ENCODE peak calls at places on chromosomes 7 and 10, in eight cellular contexts. One of them, this sample, is unnamed.

GRCh38 chr10:23780331-23780730 is 341.5 kb downstream of the OTUD1 start:
- DNase-seq in HCT116: no peak
- DNase-seq in uterus: no peak
- DNase-seq in heart right ventricle: no peak
- DNase-seq in colonic mucosa: no peak
- DNase-seq in heart left ventricle: no peak
- DNase-seq in Panc1: no peak
- DNase-seq in IMR-90: no peak
- DNase-seq in this sample: no peak

GRCh38 chr10:3131098-3131497 is 41.5 kb downstream of the PITRM1 start:
- DNase-seq in colonic mucosa: no peak
- DNase-seq in IMR-90: peak; percentile 65
- DNase-seq in heart left ventricle: no peak
- DNase-seq in heart right ventricle: no peak
- DNase-seq in uterus: no peak
- DNase-seq in Panc1: no peak
- DNase-seq in HCT116: no peak
- DNase-seq in this sample: no peak

GRCh38 chr7:74207586-74207985 is 2.2 kb upstream of the LAT2 start:
- DNase-seq in colonic mucosa: no peak
- DNase-seq in heart right ventricle: no peak
- DNase-seq in uterus: no peak
- DNase-seq in HCT116: no peak
- DNase-seq in IMR-90: no peak
- DNase-seq in heart left ventricle: no peak
- DNase-seq in Panc1: no peak
- DNase-seq in this sample: no peak

GRCh38 chr7:48106906-48107659 is 18.0 kb downstream of the UPP1 start:
- DNase-seq in Panc1: no peak
- DNase-seq in heart left ventricle: no peak
- DNase-seq in IMR-90: no peak
- DNase-seq in heart right ventricle: no peak
- DNase-seq in HCT116: no peak
- DNase-seq in colonic mucosa: no peak
- DNase-seq in uterus: no peak
- DNase-seq in this sample: no peak

GRCh38 chr10:96511044-96511945 is 2.4 kb downstream of the TLL2 start:
- DNase-seq in HCT116: peak; percentile 31
- DNase-seq in Panc1: peak; percentile 48
- DNase-seq in IMR-90: peak; percentile 17
- DNase-seq in uterus: no peak
- DNase-seq in heart left ventricle: peak; percentile 18
- DNase-seq in heart right ventricle: no peak
- DNase-seq in colonic mucosa: peak; percentile 67
- DNase-seq in this sample: no peak

GRCh38 chr10:13481690-13482089 is 47.1 kb downstream of the BEND7 start:
- DNase-seq in IMR-90: no peak
- DNase-seq in HCT116: no peak
- DNase-seq in uterus: no peak
- DNase-seq in heart right ventricle: no peak
- DNase-seq in Panc1: no peak
- DNase-seq in colonic mucosa: no peak
- DNase-seq in heart left ventricle: no peak
- DNase-seq in this sample: no peak

GRCh38 chr7:945556-946255 is 8.8 kb downstream of the ADAP1 start:
- DNase-seq in heart right ventricle: peak; percentile 8
- DNase-seq in heart left ventricle: no peak
- DNase-seq in HCT116: peak; percentile 86
- DNase-seq in Panc1: no peak
- DNase-seq in IMR-90: no peak
- DNase-seq in uterus: no peak
- DNase-seq in colonic mucosa: peak; percentile 97
- DNase-seq in this sample: no peak

GRCh38 chr7:128115821-128116723 is 84.8 kb upstream of the LRRC4 start:
- DNase-seq in IMR-90: no peak
- DNase-seq in uterus: no peak
- DNase-seq in heart right ventricle: no peak
- DNase-seq in heart left ventricle: no peak
- DNase-seq in Panc1: no peak
- DNase-seq in colonic mucosa: peak; percentile 12
- DNase-seq in HCT116: no peak
- DNase-seq in this sample: no peak

GRCh38 chr7:100475549-100475948 is 3.5 kb downstream of the TSC22D4 start:
- DNase-seq in IMR-90: no peak
- DNase-seq in uterus: peak; percentile 48
- DNase-seq in heart left ventricle: peak; percentile 74
- DNase-seq in heart right ventricle: peak; percentile 56
- DNase-seq in Panc1: no peak
- DNase-seq in HCT116: no peak
- DNase-seq in colonic mucosa: no peak
- DNase-seq in this sample: no peak

GRCh38 chr7:100477871-100478248 is 1.2 kb downstream of the TSC22D4 start:
- DNase-seq in colonic mucosa: no peak
- DNase-seq in heart right ventricle: no peak
- DNase-seq in HCT116: no peak
- DNase-seq in IMR-90: no peak
- DNase-seq in heart left ventricle: no peak
- DNase-seq in Panc1: no peak
- DNase-seq in uterus: peak; percentile 28
- DNase-seq in this sample: no peak

GRCh38 chr7:100478966-100479660 is at the start of gene TSC22D4:
- DNase-seq in IMR-90: peak; percentile 92
- DNase-seq in colonic mucosa: peak; percentile 98
- DNase-seq in heart right ventricle: peak; percentile 97
- DNase-seq in HCT116: peak; percentile 74
- DNase-seq in heart left ventricle: peak; percentile 95
- DNase-seq in Panc1: peak; percentile 72
- DNase-seq in uterus: peak; percentile 97
- DNase-seq in this sample: peak; percentile 43

GRCh38 chr7:100476903-100477870 is 1.8 kb downstream of the TSC22D4 start:
- DNase-seq in Panc1: no peak
- DNase-seq in IMR-90: no peak
- DNase-seq in uterus: peak; percentile 28
- DNase-seq in heart left ventricle: no peak
- DNase-seq in HCT116: no peak
- DNase-seq in colonic mucosa: peak; percentile 64
- DNase-seq in heart right ventricle: no peak
- DNase-seq in this sample: no peak

DNA sequence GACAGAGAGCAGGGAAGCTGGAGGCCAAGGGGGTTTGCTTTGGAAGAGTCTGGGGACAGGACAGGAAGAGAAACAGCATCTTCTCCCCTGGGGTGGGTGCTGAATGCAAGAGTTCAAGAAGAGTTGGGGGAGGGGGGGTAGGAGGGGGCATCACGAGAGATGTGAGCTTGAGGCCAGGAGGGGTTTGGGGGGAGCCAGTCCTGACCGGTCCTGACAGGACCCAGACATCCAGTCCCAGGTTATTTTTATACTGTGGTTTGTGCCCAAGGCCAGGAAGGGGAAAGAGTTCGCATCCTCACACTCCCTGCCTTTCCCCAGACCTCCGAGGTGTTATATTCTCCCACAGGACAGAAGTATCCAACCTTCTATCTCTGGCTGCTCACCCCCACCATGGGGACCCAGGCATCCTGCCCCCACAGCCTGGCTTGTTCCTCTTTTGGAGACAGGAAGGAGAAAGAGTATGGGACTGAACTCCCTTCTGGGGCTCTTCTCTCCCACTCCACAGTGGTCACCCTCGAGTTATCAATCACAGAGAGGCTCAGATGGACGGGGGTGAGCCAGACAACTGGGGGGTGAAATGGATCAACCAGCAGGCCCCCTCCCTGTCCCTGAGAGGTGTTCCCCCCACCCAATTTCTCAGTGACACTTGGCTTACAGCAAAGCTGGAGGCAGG is 2.8 kb downstream of the TSC22D4 start:
- DNase-seq in IMR-90: no peak
- DNase-seq in uterus: no peak
- DNase-seq in HCT116: no peak
- DNase-seq in heart right ventricle: no peak
- DNase-seq in heart left ventricle: peak; percentile 68
- DNase-seq in Panc1: no peak
- DNase-seq in colonic mucosa: no peak
- DNase-seq in this sample: no peak
- H3K4me3 ChIP-seq in IMR-90: peak overlapping the region; percentile 91
- H3K4me3 ChIP-seq in uterus: peak overlapping the region; percentile 16
- H3K4me3 ChIP-seq in HCT116: no peak overlapping the region
- H3K4me3 ChIP-seq in heart right ventricle: peak overlapping the region; percentile 100
- H3K4me3 ChIP-seq in heart left ventricle: peak overlapping the region; percentile 99
- H3K4me3 ChIP-seq in Panc1: peak overlapping the region; percentile 97
- H3K4me3 ChIP-seq in colonic mucosa: peak overlapping the region; percentile 83
- H3K4me3 ChIP-seq in this sample: peak overlapping the region; percentile 85

DNA sequence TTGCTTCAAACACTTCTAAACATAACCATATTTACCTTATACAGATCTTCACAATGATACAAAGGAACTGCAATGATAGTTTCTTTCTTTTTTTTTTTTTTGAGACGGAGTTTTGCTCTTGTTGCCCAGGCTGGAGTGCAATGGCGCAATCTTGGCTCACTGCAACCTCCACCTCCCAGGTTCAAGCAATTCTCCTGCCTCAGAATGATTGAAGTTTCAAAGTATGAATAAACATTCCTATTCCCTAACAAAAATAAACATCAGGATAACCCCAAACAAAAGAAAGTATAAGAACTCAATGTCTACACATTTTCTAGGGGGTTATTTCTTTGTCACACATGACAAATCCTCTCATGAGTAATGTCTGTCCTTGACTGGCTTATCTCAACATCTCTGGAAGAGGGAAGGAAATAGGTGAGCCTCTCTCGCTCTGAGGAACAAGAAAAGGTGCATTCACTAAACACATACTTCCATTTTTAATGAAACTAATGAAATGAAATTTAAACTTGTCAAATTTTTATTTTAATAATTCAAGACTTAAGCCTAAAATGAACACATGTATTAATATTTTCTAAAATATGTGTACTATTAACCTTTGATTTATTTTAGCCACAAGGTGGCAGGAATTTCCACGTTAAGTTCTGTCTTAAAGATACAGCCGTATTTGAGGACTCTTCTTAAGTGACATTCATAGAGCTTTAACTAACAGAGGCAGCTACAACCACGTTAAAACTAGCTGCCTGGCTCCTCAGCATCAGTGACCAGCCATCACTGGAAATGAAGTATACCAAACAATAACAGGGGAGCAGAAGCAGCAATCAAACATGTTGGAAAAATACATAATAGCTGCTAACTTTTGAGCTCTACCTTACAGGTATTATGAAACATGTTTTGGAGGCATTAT is 58.3 kb downstream of the MALSU1 start:
- DNase-seq in heart left ventricle: no peak
- DNase-seq in colonic mucosa: no peak
- DNase-seq in IMR-90: peak; percentile 56
- DNase-seq in HCT116: peak; percentile 43
- DNase-seq in heart right ventricle: no peak
- DNase-seq in uterus: no peak
- DNase-seq in Panc1: peak; percentile 92
- DNase-seq in this sample: peak; percentile 67
- TF ChIP-seq CTCF in heart left ventricle: no peak
- TF ChIP-seq CTCF in colonic mucosa: no peak
- TF ChIP-seq CTCF in IMR-90: peak; percentile 43
- TF ChIP-seq CTCF in HCT116: no peak
- TF ChIP-seq CTCF in heart right ventricle: no peak
- TF ChIP-seq CTCF in uterus: no peak
- TF ChIP-seq CTCF in Panc1: peak; percentile 66
- TF ChIP-seq CTCF in this sample: peak; percentile 46

GRCh38 chr7:120054376-120055100 is 218.4 kb upstream of the KCND2 start:
- DNase-seq in colonic mucosa: no peak
- DNase-seq in uterus: no peak
- DNase-seq in HCT116: no peak
- DNase-seq in heart left ventricle: no peak
- DNase-seq in IMR-90: no peak
- DNase-seq in Panc1: no peak
- DNase-seq in heart right ventricle: no peak
- DNase-seq in this sample: no peak

GRCh38 chr7:120053390-120053961 is 219.5 kb upstream of the KCND2 start:
- DNase-seq in HCT116: no peak
- DNase-seq in heart right ventricle: no peak
- DNase-seq in IMR-90: peak; percentile 82
- DNase-seq in Panc1: no peak
- DNase-seq in uterus: no peak
- DNase-seq in heart left ventricle: no peak
- DNase-seq in colonic mucosa: no peak
- DNase-seq in this sample: no peak

GRCh38 chr7:120056227-120056626 is 216.7 kb upstream of the KCND2 start:
- DNase-seq in HCT116: no peak
- DNase-seq in Panc1: no peak
- DNase-seq in uterus: no peak
- DNase-seq in heart left ventricle: no peak
- DNase-seq in IMR-90: no peak
- DNase-seq in heart right ventricle: no peak
- DNase-seq in colonic mucosa: no peak
- DNase-seq in this sample: no peak

GRCh38 chr7:120055300-120055699 is 217.7 kb upstream of the KCND2 start:
- DNase-seq in HCT116: peak; percentile 13
- DNase-seq in IMR-90: peak; percentile 78
- DNase-seq in heart left ventricle: no peak
- DNase-seq in colonic mucosa: no peak
- DNase-seq in heart right ventricle: no peak
- DNase-seq in uterus: no peak
- DNase-seq in Panc1: no peak
- DNase-seq in this sample: peak; percentile 58

DNA sequence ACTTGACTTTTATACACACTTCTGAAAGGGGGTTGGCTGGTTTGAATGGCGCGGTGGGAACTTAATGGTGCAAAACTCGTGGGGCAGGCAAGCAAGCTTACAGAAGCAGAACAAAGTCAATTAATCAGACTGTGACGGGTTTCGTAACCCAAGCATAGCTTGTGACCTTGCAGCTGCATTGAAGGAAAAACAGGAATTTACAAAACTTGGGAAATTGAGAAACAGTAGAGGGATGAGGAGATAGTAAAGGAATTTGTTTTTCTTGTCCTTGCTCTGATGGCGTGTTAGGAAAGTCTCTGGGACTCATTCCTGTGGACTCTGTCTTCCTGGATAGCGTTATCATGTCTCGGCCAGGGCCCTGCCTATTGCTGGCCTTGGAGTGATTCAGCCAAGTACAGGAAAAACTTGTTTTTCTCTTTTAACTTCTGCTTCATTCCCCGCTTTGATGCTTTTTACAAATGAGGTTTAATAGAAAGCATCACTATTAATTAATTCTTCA is 220.0 kb upstream of the KCND2 start:
- DNase-seq in heart right ventricle: peak; percentile 13
- DNase-seq in uterus: peak; percentile 70
- DNase-seq in Panc1: no peak
- DNase-seq in HCT116: no peak
- DNase-seq in IMR-90: peak; percentile 99
- DNase-seq in heart left ventricle: no peak
- DNase-seq in colonic mucosa: no peak
- DNase-seq in this sample: peak; percentile 96
- H3K4me3 ChIP-seq in heart right ventricle: no peak overlapping the region
- H3K4me3 ChIP-seq in uterus: no peak overlapping the region
- H3K4me3 ChIP-seq in Panc1: no peak overlapping the region
- H3K4me3 ChIP-seq in HCT116: no peak overlapping the region
- H3K4me3 ChIP-seq in IMR-90: no peak overlapping the region
- H3K4me3 ChIP-seq in heart left ventricle: no peak overlapping the region
- H3K4me3 ChIP-seq in colonic mucosa: no peak overlapping the region
- H3K4me3 ChIP-seq in this sample: no peak overlapping the region

DNA sequence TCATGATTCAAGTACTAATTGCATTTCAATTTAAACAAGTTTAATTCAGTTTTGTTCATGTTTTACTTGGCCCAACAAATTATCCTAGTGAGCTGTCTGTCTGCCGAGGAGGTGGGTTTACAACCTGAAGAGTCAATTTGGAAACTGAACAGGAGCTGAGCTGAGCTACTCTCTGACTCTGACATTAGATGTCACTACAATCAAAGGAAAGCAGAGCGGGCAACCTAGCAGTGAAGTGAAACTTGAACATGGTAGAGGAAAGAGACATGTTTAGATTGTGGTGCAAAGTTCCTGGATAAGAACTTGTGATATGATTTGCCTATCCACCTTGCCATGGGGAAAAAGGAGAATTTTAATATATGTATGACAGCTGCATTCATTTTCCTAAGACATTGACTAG is 9.6 kb upstream of the AGR3 start:
- DNase-seq in uterus: no peak
- DNase-seq in heart right ventricle: no peak
- DNase-seq in Panc1: peak; percentile 65
- DNase-seq in HCT116: peak; percentile 7
- DNase-seq in heart left ventricle: peak; percentile 17
- DNase-seq in IMR-90: peak; percentile 72
- DNase-seq in colonic mucosa: peak; percentile 58
- DNase-seq in this sample: no peak
- TF ChIP-seq CTCF in uterus: no peak
- TF ChIP-seq CTCF in heart right ventricle: peak; percentile 60
- TF ChIP-seq CTCF in Panc1: peak; percentile 81
- TF ChIP-seq CTCF in HCT116: no peak
- TF ChIP-seq CTCF in heart left ventricle: peak; percentile 20
- TF ChIP-seq CTCF in IMR-90: peak; percentile 80
- TF ChIP-seq CTCF in colonic mucosa: peak; percentile 45
- TF ChIP-seq CTCF in this sample: peak; percentile 81

This sample was measured in epithelial cell of proximal tubule.